ENCODE peak calls at places on chromosomes 13 and 19, in eight cellular contexts. E is mucosa of descending colon; R is fibroblast of pulmonary artery; L is tibial nerve; Z is WTC11; U is posterior cingulate gyrus; W is cardiac muscle cell; V is stimulated activated CD4-positive, alpha-beta T cell treated with anti-CD3 and anti-CD28 coated beads, Interleukin-4, amount 100 ng/mL, for 4 hours. O is an unnamed sample.

GRCh38 chr19:8088752-8089663 is 36.4 kb downstream of the CCL25 start:
- DNase-seq in E (no peak), R (no peak), L (no peak), Z (no peak), U (no peak), W (no peak), V (no peak), O (no peak)

GRCh38 chr19:35297515-35297848 is 5.5 kb downstream of the MAG start:
- DNase-seq in E (no peak), R (no peak), L (no peak), Z (no peak), U (no peak), W (no peak), V (no peak), O (no peak)

GRCh38 chr19:5316138-5316537 is 24.5 kb downstream of the PTPRS start:
- DNase-seq in E (no peak), R (no peak), L (no peak), Z (no peak), U (no peak), W (no peak), V (no peak), O (no peak)

GRCh38 chr13:86846501-86846900 is 824.7 kb upstream of the SLITRK5 start:
- DNase-seq in E (no peak), R (no peak), L (no peak), Z (no peak), U (no peak), W (no peak), V (no peak), O (no peak)

GRCh38 chr19:49327878-49328544 is 3.0 kb upstream of the SLC6A16 start:
- DNase-seq in E (peak), R (peak), L (no peak), Z (peak), U (no peak), W (peak), V (no peak), O (no peak)

GRCh38 chr19:29526730-29527499 is 1.1 kb downstream of the VSTM2B start:
- DNase-seq in E (no peak), R (no peak), L (no peak), Z (peak), U (peak), W (no peak), V (peak), O (no peak)

GRCh38 chr13:52405767-52406494 is at the start of gene THSD1:
- DNase-seq in E (peak), R (peak), L (peak), Z (peak), U (peak), W (peak), V (peak), O (no peak)

GRCh38 chr13:101493541-101493940 is 41.1 kb downstream of the ITGBL1 start:
- DNase-seq in E (no peak), R (no peak), L (no peak), Z (no peak), U (no peak), W (no peak), V (no peak), O (no peak)

GRCh38 chr19:35030257-35031071 is at the start of gene SCN1B:
- DNase-seq in E (peak), R (peak), L (no peak), Z (peak), U (peak), W (peak), V (peak), O (no peak)

GRCh38 chr19:13164370-13165090 is 14.3 kb downstream of the IER2 start:
- DNase-seq in E (peak), R (peak), L (no peak), Z (peak), U (peak), W (peak), V (no peak), O (no peak)

GRCh38 chr13:23020246-23020843 is 160.4 kb upstream of the SGCG start:
- DNase-seq in E (peak), R (peak), L (peak), Z (peak), U (peak), W (peak), V (no peak), O (peak)

GRCh38 chr19:49876422-49877019 is 634 bp downstream of the AKT1S1 start:
- DNase-seq in E (peak), R (peak), L (peak), Z (peak), U (peak), W (peak), V (peak), O (peak)

GRCh38 chr19:51398096-51398704 is 7.8 kb upstream of the C19orf84 start:
- DNase-seq in E (no peak), R (peak), L (no peak), Z (no peak), U (no peak), W (peak), V (no peak), O (no peak)

GRCh38 chr19:45601524-45602522 is at the start of gene GPR4:
- DNase-seq in E (no peak), R (peak), L (no peak), Z (peak), U (no peak), W (peak), V (no peak), O (no peak)

GRCh38 chr19:56834564-56835375 is 5.8 kb downstream of the PEG3 start:
- DNase-seq in E (no peak), R (no peak), L (no peak), Z (no peak), U (no peak), W (no peak), V (no peak), O (no peak)

GRCh38 chr13:30880756-30881155 is 25.3 kb upstream of the MEDAG start:
- DNase-seq in E (no peak), R (peak), L (peak), Z (no peak), U (no peak), W (peak), V (no peak), O (no peak)

GRCh38 chr19:18848860-18849661 is 17.3 kb downstream of the UPF1 start:
- DNase-seq in E (peak), R (peak), L (peak), Z (no peak), U (no peak), W (peak), V (no peak), O (no peak)

GRCh38 chr13:90750021-90750420 is 597.5 kb upstream of the MIR17HG start:
- DNase-seq in E (no peak), R (no peak), L (no peak), Z (no peak), U (no peak), W (no peak), V (no peak), O (no peak)

GRCh38 chr19:35249146-35249847 is 495 bp downstream of the LSR start:
- DNase-seq in E (peak), R (no peak), L (no peak), Z (no peak), U (no peak), W (no peak), V (no peak), O (no peak)

GRCh38 chr19:9797871-9798270 is 21.0 kb downstream of the FBXL12 start:
- DNase-seq in E (no peak), R (no peak), L (no peak), Z (no peak), U (no peak), W (no peak), V (no peak), O (no peak)

GRCh38 chr13:113034451-113035208 is 65.6 kb downstream of the MCF2L start:
- DNase-seq in E (peak), R (peak), L (peak), Z (peak), U (peak), W (peak), V (no peak), O (peak)

GRCh38 chr19:53969366-53969765 is 6.6 kb downstream of the CACNG8 start:
- DNase-seq in E (no peak), R (no peak), L (no peak), Z (no peak), U (no peak), W (no peak), V (no peak), O (no peak)

GRCh38 chr19:54416695-54417491 is 1.6 kb downstream of the TTYH1 start:
- DNase-seq in E (no peak), R (no peak), L (no peak), Z (peak), U (peak), W (no peak), V (no peak), O (no peak)

GRCh38 chr13:28659611-28659970 is 661 bp downstream of the POMP start:
- DNase-seq in E (no peak), R (peak), L (no peak), Z (no peak), U (no peak), W (peak), V (no peak), O (no peak)

GRCh38 chr19:34345934-34346333 is 19.1 kb upstream of the GPI start:
- DNase-seq in E (peak), R (peak), L (peak), Z (peak), U (peak), W (peak), V (peak), O (peak)

GRCh38 chr13:81409284-81409683 is 1068.4 kb upstream of the SPRY2 start:
- DNase-seq in E (no peak), R (no peak), L (no peak), Z (no peak), U (no peak), W (no peak), V (no peak), O (no peak)

GRCh38 chr13:76440568-76440967 is 445.6 kb downstream of the KCTD12 start:
- DNase-seq in E (no peak), R (no peak), L (no peak), Z (no peak), U (no peak), W (no peak), V (no peak), O (no peak)

O was measured in smooth muscle cell of the brain vasculature.